ENCODE peak calls at places on chromosomes 4 and X, in nine cellular contexts. Y, E, O, C, L, F, K, T and D are unnamed samples.

GRCh38 chrX:112888916-112889315 is 48.3 kb upstream of the AMOT start:
- DNase-seq in Y (no peak), E (no peak), O (no peak), C (no peak), L (no peak), F (no peak), K (no peak), T (no peak), D (no peak)

GRCh38 chr4:139824882-139825522 is 159.4 kb downstream of the MGST2 start:
- DNase-seq in Y (no peak), E (no peak), O (no peak), C (no peak), L (no peak), F (no peak), K (no peak), T (no peak), D (no peak)

GRCh38 chr4:87298362-87298761 is 24.3 kb downstream of the HSD17B13 start:
- DNase-seq in Y (no peak), E (no peak), O (no peak), C (no peak), L (no peak), F (no peak), K (no peak), T (no peak), D (no peak)

GRCh38 chrX:154373340-154374306 is 811 bp downstream of the FLNA start:
- DNase-seq in Y (peak), E (no peak), O (peak), C (peak), L (peak), F (no peak), K (peak), T (peak), D (no peak)

GRCh38 chrX:32448320-32448719 is 763.0 kb downstream of the DMD start:
- DNase-seq in Y (no peak), E (no peak), O (no peak), C (no peak), L (no peak), F (no peak), K (no peak), T (no peak), D (no peak)

GRCh38 chrX:129686422-129686948 is 31.7 kb upstream of the APLN start:
- DNase-seq in Y (no peak), E (no peak), O (peak), C (no peak), L (no peak), F (no peak), K (no peak), T (no peak), D (no peak)

GRCh38 chr4:181592221-181592745 is 650.9 kb upstream of the TENM3 start:
- DNase-seq in Y (no peak), E (no peak), O (no peak), C (no peak), L (no peak), F (no peak), K (no peak), T (no peak), D (no peak)

GRCh38 chr4:113179091-113179490 is 129.6 kb downstream of the ANK2 start:
- DNase-seq in Y (no peak), E (no peak), O (no peak), C (no peak), L (peak), F (no peak), K (no peak), T (no peak), D (no peak)

GRCh38 chrX:4588056-4588455 is 874.6 kb upstream of the PRKX start:
- DNase-seq in Y (no peak), E (no peak), O (no peak), C (no peak), L (no peak), F (no peak), K (no peak), T (no peak), D (no peak)

GRCh38 chr4:102285831-102286230 is 59.5 kb downstream of the SLC39A8 start:
- DNase-seq in Y (no peak), E (no peak), O (no peak), C (no peak), L (no peak), F (no peak), K (no peak), T (no peak), D (no peak)

GRCh38 chr4:172995161-172995560 is 173.4 kb upstream of the GALNT7 start:
- DNase-seq in Y (no peak), E (no peak), O (no peak), C (no peak), L (no peak), F (no peak), K (no peak), T (no peak), D (no peak)

GRCh38 chrX:132740316-132741123 is 217.9 kb downstream of the HS6ST2 start:
- DNase-seq in Y (no peak), E (no peak), O (no peak), C (no peak), L (no peak), F (no peak), K (no peak), T (no peak), D (no peak)

GRCh38 chr4:87901426-87901825 is 68.7 kb downstream of the MEPE start:
- DNase-seq in Y (no peak), E (no peak), O (no peak), C (no peak), L (no peak), F (no peak), K (no peak), T (no peak), D (no peak)

GRCh38 chr4:8185280-8185679 is 13.8 kb upstream of the SH3TC1 start:
- DNase-seq in Y (no peak), E (no peak), O (no peak), C (no peak), L (no peak), F (no peak), K (no peak), T (no peak), D (no peak)

GRCh38 chrX:12979630-12980015 is 4.7 kb downstream of the TMSB4X start:
- DNase-seq in Y (no peak), E (no peak), O (no peak), C (no peak), L (no peak), F (no peak), K (no peak), T (no peak), D (no peak)

GRCh38 chr4:123452585-123452984 is 56.0 kb downstream of the SPRY1 start:
- DNase-seq in Y (no peak), E (no peak), O (no peak), C (peak), L (peak), F (no peak), K (peak), T (no peak), D (no peak)

GRCh38 chrX:131816551-131817136 is 206.5 kb upstream of the STK26 start:
- DNase-seq in Y (no peak), E (peak), O (peak), C (no peak), L (peak), F (peak), K (peak), T (peak), D (no peak)

GRCh38 chr4:176959980-176960379 is 167.3 kb upstream of the VEGFC start:
- DNase-seq in Y (no peak), E (no peak), O (no peak), C (no peak), L (no peak), F (no peak), K (no peak), T (no peak), D (no peak)

GRCh38 chr4:24089831-24090531 is 200.1 kb upstream of the PPARGC1A start:
- DNase-seq in Y (no peak), E (no peak), O (no peak), C (no peak), L (no peak), F (no peak), K (no peak), T (no peak), D (no peak)

GRCh38 chrX:31331928-31332327 is 260.1 kb upstream of the FTHL17 start:
- DNase-seq in Y (no peak), E (no peak), O (no peak), C (no peak), L (no peak), F (no peak), K (no peak), T (no peak), D (no peak)

GRCh38 chr4:127203561-127204260 is 429.0 kb upstream of the INTU start:
- DNase-seq in Y (no peak), E (no peak), O (no peak), C (no peak), L (no peak), F (no peak), K (no peak), T (no peak), D (no peak)

GRCh38 chr4:26529479-26529878 is 39.2 kb upstream of the CCKAR start:
- DNase-seq in Y (no peak), E (no peak), O (no peak), C (no peak), L (no peak), F (no peak), K (no peak), T (no peak), D (no peak)

GRCh38 chr4:17511041-17511949 is 595 bp downstream of the QDPR start:
- DNase-seq in Y (peak), E (peak), O (peak), C (peak), L (peak), F (peak), K (peak), T (no peak), D (peak)

GRCh38 chrX:107741318-107741813 is 34.2 kb downstream of the TSC22D3 start:
- DNase-seq in Y (no peak), E (peak), O (no peak), C (no peak), L (no peak), F (no peak), K (no peak), T (no peak), D (peak)

GRCh38 chrX:14851526-14851925 is 21.3 kb downstream of the FANCB start:
- DNase-seq in Y (no peak), E (no peak), O (no peak), C (no peak), L (no peak), F (no peak), K (no peak), T (no peak), D (no peak)

GRCh38 chr4:3709846-3710441 is 56.2 kb upstream of the ADRA2C start:
- DNase-seq in Y (no peak), E (no peak), O (peak), C (no peak), L (no peak), F (no peak), K (peak), T (no peak), D (peak)

GRCh38 chr4:3710451-3711182 is 55.6 kb upstream of the ADRA2C start:
- DNase-seq in Y (no peak), E (no peak), O (peak), C (peak), L (no peak), F (no peak), K (peak), T (no peak), D (peak)

GRCh38 chr4:3708103-3708510 is 58.1 kb upstream of the ADRA2C start:
- DNase-seq in Y (no peak), E (no peak), O (peak), C (no peak), L (no peak), F (no peak), K (peak), T (no peak), D (peak)

GRCh38 chr4:3708611-3709010 is 57.6 kb upstream of the ADRA2C start:
- DNase-seq in Y (no peak), E (no peak), O (peak), C (no peak), L (no peak), F (no peak), K (no peak), T (no peak), D (peak)

GRCh38 chr4:3709061-3709845 is 56.9 kb upstream of the ADRA2C start:
- DNase-seq in Y (no peak), E (no peak), O (peak), C (no peak), L (no peak), F (no peak), K (no peak), T (no peak), D (peak)
- H3K4me3 ChIP-seq in Y (no peak), E (no peak), O (no peak), C (no peak), L (no peak), F (no peak), K (no peak), T (no peak), D (no peak)

GRCh38 chr4:10074767-10075105 is 41.9 kb downstream of the WDR1 start:
- DNase-seq in Y (no peak), E (peak), O (no peak), C (no peak), L (no peak), F (no peak), K (no peak), T (no peak), D (no peak)

GRCh38 chr4:10069065-10069626 is 47.5 kb downstream of the WDR1 start:
- DNase-seq in Y (no peak), E (peak), O (no peak), C (no peak), L (no peak), F (no peak), K (no peak), T (no peak), D (no peak)

GRCh38 chr4:10074076-10074766 is 42.4 kb downstream of the WDR1 start:
- DNase-seq in Y (no peak), E (peak), O (no peak), C (no peak), L (no peak), F (no peak), K (no peak), T (no peak), D (no peak)

GRCh38 chr4:10075158-10075863 is 41.3 kb downstream of the WDR1 start:
- DNase-seq in Y (no peak), E (peak), O (no peak), C (no peak), L (no peak), F (no peak), K (no peak), T (no peak), D (no peak)

GRCh38 chr4:10072420-10073017 is 44.1 kb downstream of the WDR1 start:
- DNase-seq in Y (no peak), E (peak), O (no peak), C (no peak), L (no peak), F (no peak), K (no peak), T (no peak), D (no peak)
- TF ChIP-seq POLR2A in Y (no peak), E (no peak), O (no peak), C (no peak), L (no peak), F (no peak), K (no peak), T (no peak), D (no peak)

DNA sequence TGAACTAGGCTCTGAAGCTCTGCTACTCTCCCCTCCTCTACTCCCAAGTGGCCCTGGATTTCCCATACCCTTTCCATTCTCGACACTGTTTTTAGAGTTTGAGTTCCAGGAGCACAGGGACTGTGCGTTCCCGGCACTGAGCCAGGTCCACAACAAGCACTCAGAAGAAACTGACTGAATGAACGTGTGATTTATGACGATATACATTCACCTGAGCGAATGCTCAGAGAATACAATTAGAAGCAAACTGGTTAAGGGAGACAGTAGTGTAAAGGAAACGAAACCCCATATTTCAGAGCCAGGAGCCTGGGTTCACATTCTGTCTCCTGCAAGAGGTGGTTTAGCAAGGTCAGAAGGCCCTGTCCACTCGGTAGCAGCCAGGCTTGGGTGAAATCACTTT is 1.4 kb upstream of the KIAA0232 start:
- DNase-seq in Y (no peak), E (peak), O (no peak), C (no peak), L (peak), F (no peak), K (no peak), T (no peak), D (no peak)
- H3K4me3 ChIP-seq in Y (no peak), E (no peak), O (no peak), C (no peak), L (no peak), F (no peak), K (no peak), T (no peak), D (no peak)

DNA sequence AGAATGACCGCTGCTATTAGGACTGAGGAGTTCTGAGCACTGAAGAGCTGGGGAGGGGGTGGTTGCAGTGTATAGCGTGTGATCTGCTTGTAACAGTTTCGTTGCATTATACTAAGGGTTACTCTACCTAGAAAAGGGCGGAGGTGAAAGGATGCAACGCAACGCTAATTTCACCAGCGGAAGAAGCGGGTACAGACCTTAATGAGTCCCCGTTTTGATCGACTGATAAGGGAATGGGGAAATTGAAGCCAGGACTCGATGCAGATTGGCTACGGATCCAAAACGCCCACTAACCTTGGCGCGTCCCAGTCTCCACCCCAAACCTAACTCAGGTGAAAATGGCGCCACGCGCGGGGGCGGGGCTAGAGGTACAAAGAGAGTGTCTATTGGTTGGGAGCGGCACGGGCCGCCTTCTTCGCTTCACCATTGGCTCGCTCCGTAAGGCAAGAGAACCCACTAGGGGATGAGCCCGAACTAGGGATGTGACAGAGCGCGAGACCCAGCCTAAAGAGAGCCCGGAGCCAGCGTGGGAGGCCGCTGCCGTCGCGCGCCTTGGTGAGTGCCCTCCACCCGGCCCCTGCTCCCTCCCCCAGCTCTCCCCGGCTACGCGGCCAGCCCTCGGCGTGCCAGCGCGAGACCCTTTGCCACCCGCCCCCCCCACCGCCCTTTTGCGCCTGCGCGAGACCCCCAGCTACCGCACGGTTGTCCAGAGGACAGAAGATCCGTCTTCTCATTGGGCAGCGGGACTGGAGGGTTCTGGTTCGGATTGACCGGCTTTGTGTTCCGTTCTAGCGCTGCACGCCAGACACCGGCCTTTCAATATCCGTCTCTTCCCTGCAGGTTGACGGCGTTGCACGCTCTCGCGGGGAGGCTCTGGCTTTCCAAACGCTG is at the start of gene EBP:
- DNase-seq in Y (peak), E (peak), O (peak), C (peak), L (peak), F (peak), K (peak), T (peak), D (peak)
- TF ChIP-seq POLR2A in Y (no peak), E (no peak), O (peak), C (no peak), L (peak), F (no peak), K (peak), T (peak), D (peak)

GRCh38 chrX:48590203-48591103 is 6.8 kb upstream of the WDR13 start:
- DNase-seq in Y (no peak), E (no peak), O (no peak), C (no peak), L (no peak), F (no peak), K (no peak), T (no peak), D (no peak)
- H3K4me3 ChIP-seq in Y (no peak), E (no peak), O (no peak), C (no peak), L (peak), F (no peak), K (no peak), T (no peak), D (no peak)